ENCODE peak calls at places on chromosomes 4 and X, in eight cellular contexts. One of them, this sample, is unnamed.

GRCh38 chr4:147312376-147313046 is 168.4 kb upstream of the EDNRA start:
- DNase-seq in pancreas: no peak
- DNase-seq in activated B cell treated with CpG ODN at 0.5 μM for 24 hours: no peak
- DNase-seq in SW480: no peak
- DNase-seq in SW 1271: no peak
- DNase-seq in NCI-H187: peak
- DNase-seq in NAMALWA: no peak
- DNase-seq in activated T-cell treated with anti-CD3 and anti-CD28 coated beads for 1 hour: no peak
- DNase-seq in this sample: no peak

GRCh38 chrX:40061871-40062524 is 35.8 kb downstream of the BCOR start:
- DNase-seq in pancreas: no peak
- DNase-seq in activated B cell treated with CpG ODN at 0.5 μM for 24 hours: no peak
- DNase-seq in SW480: no peak
- DNase-seq in SW 1271: no peak
- DNase-seq in NCI-H187: no peak
- DNase-seq in NAMALWA: no peak
- DNase-seq in activated T-cell treated with anti-CD3 and anti-CD28 coated beads for 1 hour: no peak
- DNase-seq in this sample: no peak

GRCh38 chrX:134544614-134545255 is 84.8 kb downstream of the HPRT1 start:
- DNase-seq in pancreas: no peak
- DNase-seq in activated B cell treated with CpG ODN at 0.5 μM for 24 hours: no peak
- DNase-seq in SW480: no peak
- DNase-seq in SW 1271: no peak
- DNase-seq in NCI-H187: no peak
- DNase-seq in NAMALWA: no peak
- DNase-seq in activated T-cell treated with anti-CD3 and anti-CD28 coated beads for 1 hour: no peak
- DNase-seq in this sample: no peak

GRCh38 chr4:76494243-76494642 is 59.2 kb downstream of the SHROOM3 start:
- DNase-seq in pancreas: no peak
- DNase-seq in activated B cell treated with CpG ODN at 0.5 μM for 24 hours: no peak
- DNase-seq in SW480: no peak
- DNase-seq in SW 1271: no peak
- DNase-seq in NCI-H187: no peak
- DNase-seq in NAMALWA: no peak
- DNase-seq in activated T-cell treated with anti-CD3 and anti-CD28 coated beads for 1 hour: no peak
- DNase-seq in this sample: no peak

GRCh38 chrX:30880058-30880457 is 9.0 kb downstream of the TAB3 start:
- DNase-seq in pancreas: no peak
- DNase-seq in activated B cell treated with CpG ODN at 0.5 μM for 24 hours: no peak
- DNase-seq in SW480: no peak
- DNase-seq in SW 1271: no peak
- DNase-seq in NCI-H187: no peak
- DNase-seq in NAMALWA: no peak
- DNase-seq in activated T-cell treated with anti-CD3 and anti-CD28 coated beads for 1 hour: no peak
- DNase-seq in this sample: no peak

GRCh38 chrX:22855693-22856092 is 144.1 kb upstream of the DDX53 start:
- DNase-seq in pancreas: no peak
- DNase-seq in activated B cell treated with CpG ODN at 0.5 μM for 24 hours: no peak
- DNase-seq in SW480: no peak
- DNase-seq in SW 1271: no peak
- DNase-seq in NCI-H187: no peak
- DNase-seq in NAMALWA: no peak
- DNase-seq in activated T-cell treated with anti-CD3 and anti-CD28 coated beads for 1 hour: no peak
- DNase-seq in this sample: no peak

GRCh38 chrX:107154787-107155620 is 36.4 kb upstream of the RBM41 start:
- DNase-seq in pancreas: no peak
- DNase-seq in activated B cell treated with CpG ODN at 0.5 μM for 24 hours: no peak
- DNase-seq in SW480: peak
- DNase-seq in SW 1271: no peak
- DNase-seq in NCI-H187: no peak
- DNase-seq in NAMALWA: no peak
- DNase-seq in activated T-cell treated with anti-CD3 and anti-CD28 coated beads for 1 hour: no peak
- DNase-seq in this sample: peak

GRCh38 chrX:119121341-119121740 is 6.3 kb downstream of the KIAA1210 start:
- DNase-seq in pancreas: no peak
- DNase-seq in activated B cell treated with CpG ODN at 0.5 μM for 24 hours: no peak
- DNase-seq in SW480: no peak
- DNase-seq in SW 1271: no peak
- DNase-seq in NCI-H187: no peak
- DNase-seq in NAMALWA: no peak
- DNase-seq in activated T-cell treated with anti-CD3 and anti-CD28 coated beads for 1 hour: no peak
- DNase-seq in this sample: no peak

GRCh38 chr4:109875106-109875505 is 27.2 kb downstream of the LRIT3 start:
- DNase-seq in pancreas: no peak
- DNase-seq in activated B cell treated with CpG ODN at 0.5 μM for 24 hours: no peak
- DNase-seq in SW480: no peak
- DNase-seq in SW 1271: no peak
- DNase-seq in NCI-H187: no peak
- DNase-seq in NAMALWA: no peak
- DNase-seq in activated T-cell treated with anti-CD3 and anti-CD28 coated beads for 1 hour: no peak
- DNase-seq in this sample: no peak

GRCh38 chrX:133461226-133461625 is 45.9 kb upstream of the GPC4 start:
- DNase-seq in pancreas: no peak
- DNase-seq in activated B cell treated with CpG ODN at 0.5 μM for 24 hours: no peak
- DNase-seq in SW480: no peak
- DNase-seq in SW 1271: no peak
- DNase-seq in NCI-H187: no peak
- DNase-seq in NAMALWA: no peak
- DNase-seq in activated T-cell treated with anti-CD3 and anti-CD28 coated beads for 1 hour: no peak
- DNase-seq in this sample: no peak

GRCh38 chr4:169315530-169316306 is 45.0 kb upstream of the SH3RF1 start:
- DNase-seq in pancreas: no peak
- DNase-seq in activated B cell treated with CpG ODN at 0.5 μM for 24 hours: no peak
- DNase-seq in SW480: no peak
- DNase-seq in SW 1271: no peak
- DNase-seq in NCI-H187: peak
- DNase-seq in NAMALWA: no peak
- DNase-seq in activated T-cell treated with anti-CD3 and anti-CD28 coated beads for 1 hour: no peak
- DNase-seq in this sample: no peak

GRCh38 chrX:95318882-95319281 is 1365.8 kb upstream of the DIAPH2 start:
- DNase-seq in pancreas: no peak
- DNase-seq in activated B cell treated with CpG ODN at 0.5 μM for 24 hours: no peak
- DNase-seq in SW480: no peak
- DNase-seq in SW 1271: no peak
- DNase-seq in NCI-H187: no peak
- DNase-seq in NAMALWA: peak
- DNase-seq in activated T-cell treated with anti-CD3 and anti-CD28 coated beads for 1 hour: no peak
- DNase-seq in this sample: no peak

GRCh38 chr4:95304898-95305297 is 243.9 kb downstream of the UNC5C start:
- DNase-seq in pancreas: no peak
- DNase-seq in activated B cell treated with CpG ODN at 0.5 μM for 24 hours: no peak
- DNase-seq in SW480: peak
- DNase-seq in SW 1271: no peak
- DNase-seq in NCI-H187: no peak
- DNase-seq in NAMALWA: no peak
- DNase-seq in activated T-cell treated with anti-CD3 and anti-CD28 coated beads for 1 hour: no peak
- DNase-seq in this sample: no peak

GRCh38 chr4:74805601-74806000 is 11.3 kb upstream of the BTC start:
- DNase-seq in pancreas: no peak
- DNase-seq in activated B cell treated with CpG ODN at 0.5 μM for 24 hours: no peak
- DNase-seq in SW480: peak
- DNase-seq in SW 1271: peak
- DNase-seq in NCI-H187: no peak
- DNase-seq in NAMALWA: no peak
- DNase-seq in activated T-cell treated with anti-CD3 and anti-CD28 coated beads for 1 hour: no peak
- DNase-seq in this sample: no peak

GRCh38 chr4:105988671-105989070 is 93.4 kb downstream of the NPNT start:
- DNase-seq in pancreas: no peak
- DNase-seq in activated B cell treated with CpG ODN at 0.5 μM for 24 hours: no peak
- DNase-seq in SW480: no peak
- DNase-seq in SW 1271: no peak
- DNase-seq in NCI-H187: no peak
- DNase-seq in NAMALWA: no peak
- DNase-seq in activated T-cell treated with anti-CD3 and anti-CD28 coated beads for 1 hour: no peak
- DNase-seq in this sample: no peak

GRCh38 chr4:185709802-185710486 is 102.0 kb downstream of the SORBS2 start:
- DNase-seq in pancreas: no peak
- DNase-seq in activated B cell treated with CpG ODN at 0.5 μM for 24 hours: no peak
- DNase-seq in SW480: no peak
- DNase-seq in SW 1271: no peak
- DNase-seq in NCI-H187: no peak
- DNase-seq in NAMALWA: no peak
- DNase-seq in activated T-cell treated with anti-CD3 and anti-CD28 coated beads for 1 hour: no peak
- DNase-seq in this sample: no peak

GRCh38 chr4:7217453-7218310 is 25.3 kb downstream of the SORCS2 start:
- DNase-seq in pancreas: no peak
- DNase-seq in activated B cell treated with CpG ODN at 0.5 μM for 24 hours: no peak
- DNase-seq in SW480: peak
- DNase-seq in SW 1271: no peak
- DNase-seq in NCI-H187: no peak
- DNase-seq in NAMALWA: no peak
- DNase-seq in activated T-cell treated with anti-CD3 and anti-CD28 coated beads for 1 hour: no peak
- DNase-seq in this sample: no peak

GRCh38 chrX:41137589-41137988 is 52.3 kb downstream of the USP9X start:
- DNase-seq in pancreas: no peak
- DNase-seq in activated B cell treated with CpG ODN at 0.5 μM for 24 hours: no peak
- DNase-seq in SW480: no peak
- DNase-seq in SW 1271: no peak
- DNase-seq in NCI-H187: no peak
- DNase-seq in NAMALWA: peak
- DNase-seq in activated T-cell treated with anti-CD3 and anti-CD28 coated beads for 1 hour: no peak
- DNase-seq in this sample: no peak

GRCh38 chr4:101224358-101225218 is 122.7 kb downstream of the PPP3CA start:
- DNase-seq in pancreas: no peak
- DNase-seq in activated B cell treated with CpG ODN at 0.5 μM for 24 hours: no peak
- DNase-seq in SW480: peak
- DNase-seq in SW 1271: no peak
- DNase-seq in NCI-H187: no peak
- DNase-seq in NAMALWA: no peak
- DNase-seq in activated T-cell treated with anti-CD3 and anti-CD28 coated beads for 1 hour: no peak
- DNase-seq in this sample: no peak

GRCh38 chr4:101283436-101283835 is 63.9 kb downstream of the PPP3CA start:
- DNase-seq in pancreas: no peak
- DNase-seq in activated B cell treated with CpG ODN at 0.5 μM for 24 hours: no peak
- DNase-seq in SW480: no peak
- DNase-seq in SW 1271: no peak
- DNase-seq in NCI-H187: no peak
- DNase-seq in NAMALWA: no peak
- DNase-seq in activated T-cell treated with anti-CD3 and anti-CD28 coated beads for 1 hour: no peak
- DNase-seq in this sample: no peak

GRCh38 chrX:110402091-110402854 is 43.6 kb downstream of the RTL9 start:
- DNase-seq in pancreas: no peak
- DNase-seq in activated B cell treated with CpG ODN at 0.5 μM for 24 hours: no peak
- DNase-seq in SW480: peak
- DNase-seq in SW 1271: no peak
- DNase-seq in NCI-H187: no peak
- DNase-seq in NAMALWA: no peak
- DNase-seq in activated T-cell treated with anti-CD3 and anti-CD28 coated beads for 1 hour: no peak
- DNase-seq in this sample: no peak

GRCh38 chrX:43741843-43742573 is 85.9 kb downstream of the MAOA start:
- DNase-seq in pancreas: no peak
- DNase-seq in activated B cell treated with CpG ODN at 0.5 μM for 24 hours: no peak
- DNase-seq in SW480: no peak
- DNase-seq in SW 1271: no peak
- DNase-seq in NCI-H187: no peak
- DNase-seq in NAMALWA: no peak
- DNase-seq in activated T-cell treated with anti-CD3 and anti-CD28 coated beads for 1 hour: no peak
- DNase-seq in this sample: no peak

GRCh38 chrX:153632612-153632980 is 14.4 kb upstream of the DUSP9 start:
- DNase-seq in pancreas: no peak
- DNase-seq in activated B cell treated with CpG ODN at 0.5 μM for 24 hours: no peak
- DNase-seq in SW480: no peak
- DNase-seq in SW 1271: no peak
- DNase-seq in NCI-H187: no peak
- DNase-seq in NAMALWA: no peak
- DNase-seq in activated T-cell treated with anti-CD3 and anti-CD28 coated beads for 1 hour: no peak
- DNase-seq in this sample: no peak

GRCh38 chrX:133415276-133416105 is at the start of gene GPC4:
- DNase-seq in pancreas: peak
- DNase-seq in activated B cell treated with CpG ODN at 0.5 μM for 24 hours: no peak
- DNase-seq in SW480: peak
- DNase-seq in SW 1271: no peak
- DNase-seq in NCI-H187: no peak
- DNase-seq in NAMALWA: no peak
- DNase-seq in activated T-cell treated with anti-CD3 and anti-CD28 coated beads for 1 hour: no peak
- DNase-seq in this sample: no peak

GRCh38 chrX:38318606-38319005 is 8.7 kb downstream of the RPGR start:
- DNase-seq in pancreas: no peak
- DNase-seq in activated B cell treated with CpG ODN at 0.5 μM for 24 hours: no peak
- DNase-seq in SW480: no peak
- DNase-seq in SW 1271: no peak
- DNase-seq in NCI-H187: no peak
- DNase-seq in NAMALWA: no peak
- DNase-seq in activated T-cell treated with anti-CD3 and anti-CD28 coated beads for 1 hour: no peak
- DNase-seq in this sample: no peak

GRCh38 chr4:160319868-160320260 is 1217.0 kb downstream of the RAPGEF2 start:
- DNase-seq in pancreas: no peak
- DNase-seq in activated B cell treated with CpG ODN at 0.5 μM for 24 hours: no peak
- DNase-seq in SW480: no peak
- DNase-seq in SW 1271: no peak
- DNase-seq in NCI-H187: no peak
- DNase-seq in NAMALWA: no peak
- DNase-seq in activated T-cell treated with anti-CD3 and anti-CD28 coated beads for 1 hour: no peak
- DNase-seq in this sample: no peak

GRCh38 chr4:124711469-124712416 is 789 bp downstream of the ANKRD50 start:
- DNase-seq in pancreas: peak
- DNase-seq in activated B cell treated with CpG ODN at 0.5 μM for 24 hours: no peak
- DNase-seq in SW480: peak
- DNase-seq in SW 1271: peak
- DNase-seq in NCI-H187: peak
- DNase-seq in NAMALWA: peak
- DNase-seq in activated T-cell treated with anti-CD3 and anti-CD28 coated beads for 1 hour: no peak
- DNase-seq in this sample: peak

GRCh38 chrX:78375894-78376293 is 48.5 kb upstream of the CYSLTR1 start:
- DNase-seq in pancreas: no peak
- DNase-seq in activated B cell treated with CpG ODN at 0.5 μM for 24 hours: no peak
- DNase-seq in SW480: no peak
- DNase-seq in SW 1271: no peak
- DNase-seq in NCI-H187: no peak
- DNase-seq in NAMALWA: peak
- DNase-seq in activated T-cell treated with anti-CD3 and anti-CD28 coated beads for 1 hour: no peak
- DNase-seq in this sample: no peak

GRCh38 chr4:109798866-109799265 is 2.9 kb downstream of the CFI start:
- DNase-seq in pancreas: no peak
- DNase-seq in activated B cell treated with CpG ODN at 0.5 μM for 24 hours: no peak
- DNase-seq in SW480: no peak
- DNase-seq in SW 1271: no peak
- DNase-seq in NCI-H187: no peak
- DNase-seq in NAMALWA: peak
- DNase-seq in activated T-cell treated with anti-CD3 and anti-CD28 coated beads for 1 hour: no peak
- DNase-seq in this sample: no peak

GRCh38 chr4:87896020-87896621 is 63.4 kb downstream of the MEPE start:
- DNase-seq in pancreas: no peak
- DNase-seq in activated B cell treated with CpG ODN at 0.5 μM for 24 hours: no peak
- DNase-seq in SW480: peak
- DNase-seq in SW 1271: peak
- DNase-seq in NCI-H187: no peak
- DNase-seq in NAMALWA: no peak
- DNase-seq in activated T-cell treated with anti-CD3 and anti-CD28 coated beads for 1 hour: no peak
- DNase-seq in this sample: peak

GRCh38 chr4:16626945-16627344 is 271.5 kb downstream of the LDB2 start:
- DNase-seq in pancreas: no peak
- DNase-seq in activated B cell treated with CpG ODN at 0.5 μM for 24 hours: no peak
- DNase-seq in SW480: no peak
- DNase-seq in SW 1271: peak
- DNase-seq in NCI-H187: no peak
- DNase-seq in NAMALWA: no peak
- DNase-seq in activated T-cell treated with anti-CD3 and anti-CD28 coated beads for 1 hour: no peak
- DNase-seq in this sample: no peak

This sample was measured in CD14-positive monocyte.